ENCODE peak calls at places on chromosome X, in eight cellular contexts. S is upper lobe of left lung, T is ovary, N is stomach, F is GM12878, A is HepG2, J is transverse colon, O is suprapubic skin. G is an unnamed sample.

GRCh38 chrX:9197231-9197630 is 163.3 kb upstream of the FAM9B start:
- DNase-seq in S (no peak), T (no peak), N (no peak), F (no peak), A (no peak), J (no peak), O (no peak), G (no peak)

GRCh38 chrX:49840679-49841078 is 11.6 kb downstream of the PAGE4 start:
- DNase-seq in S (peak), T (peak), N (peak), F (peak), A (peak), J (peak), O (no peak), G (no peak)

GRCh38 chrX:38224160-38224559 is 3.5 kb upstream of the SRPX start:
- DNase-seq in S (no peak), T (no peak), N (no peak), F (no peak), A (no peak), J (no peak), O (no peak), G (no peak)

GRCh38 chrX:7088968-7089615 is 58.4 kb upstream of the STS start:
- DNase-seq in S (no peak), T (no peak), N (no peak), F (no peak), A (no peak), J (no peak), O (no peak), G (no peak)

GRCh38 chrX:3712080-3712869 is 1.2 kb downstream of the PRKX start:
- DNase-seq in S (peak), T (peak), N (no peak), F (no peak), A (no peak), J (peak), O (no peak), G (peak)

GRCh38 chrX:110146521-110146920 is 143.6 kb downstream of the TMEM164 start:
- DNase-seq in S (no peak), T (peak), N (no peak), F (no peak), A (peak), J (peak), O (no peak), G (no peak)

GRCh38 chrX:119512145-119512800 is 44.0 kb downstream of the SLC25A5 start:
- DNase-seq in S (peak), T (peak), N (peak), F (no peak), A (peak), J (peak), O (no peak), G (peak)

GRCh38 chrX:13130776-13131175 is 86.4 kb upstream of the FAM9C start:
- DNase-seq in S (no peak), T (no peak), N (no peak), F (no peak), A (no peak), J (no peak), O (no peak), G (no peak)

GRCh38 chrX:130378008-130378669 is 7.3 kb downstream of the GPR119 start:
- DNase-seq in S (no peak), T (no peak), N (no peak), F (no peak), A (no peak), J (no peak), O (no peak), G (no peak)

GRCh38 chrX:154059729-154060245 is 37.7 kb downstream of the MECP2 start:
- DNase-seq in S (no peak), T (no peak), N (no peak), F (no peak), A (no peak), J (no peak), O (no peak), G (peak)

GRCh38 chrX:118355225-118355920 is 9.5 kb downstream of the WDR44 start:
- DNase-seq in S (no peak), T (no peak), N (no peak), F (no peak), A (no peak), J (no peak), O (no peak), G (no peak)

GRCh38 chrX:22343192-22343591 is 70.5 kb downstream of the CBLL2 start:
- DNase-seq in S (no peak), T (no peak), N (no peak), F (no peak), A (no peak), J (no peak), O (no peak), G (no peak)

GRCh38 chrX:51641421-51642021 is 22.8 kb upstream of the CENPVL3 start:
- DNase-seq in S (no peak), T (no peak), N (no peak), F (no peak), A (peak), J (no peak), O (no peak), G (no peak)

GRCh38 chrX:133921764-133922389 is 63.5 kb downstream of the GPC3 start:
- DNase-seq in S (peak), T (peak), N (peak), F (no peak), A (peak), J (peak), O (no peak), G (no peak)

GRCh38 chrX:139134316-139134715 is 396.2 kb upstream of the F9 start:
- DNase-seq in S (no peak), T (no peak), N (no peak), F (no peak), A (no peak), J (no peak), O (no peak), G (no peak)

GRCh38 chrX:82127228-82128123 is 925.6 kb downstream of the SH3BGRL start:
- DNase-seq in S (no peak), T (no peak), N (no peak), F (peak), A (no peak), J (no peak), O (no peak), G (no peak)

GRCh38 chrX:15143050-15143824 is 126.6 kb downstream of the ASB9 start:
- DNase-seq in S (peak), T (peak), N (peak), F (no peak), A (peak), J (peak), O (no peak), G (no peak)

GRCh38 chrX:139554367-139554766 is 23.8 kb downstream of the F9 start:
- DNase-seq in S (no peak), T (no peak), N (no peak), F (no peak), A (no peak), J (no peak), O (no peak), G (no peak)

GRCh38 chrX:71923516-71923915 is 12.9 kb downstream of the NHSL2 start:
- DNase-seq in S (no peak), T (no peak), N (no peak), F (no peak), A (no peak), J (no peak), O (no peak), G (peak)

GRCh38 chrX:41779058-41779564 is 55.1 kb downstream of the GPR82 start:
- DNase-seq in S (no peak), T (no peak), N (no peak), F (no peak), A (peak), J (no peak), O (no peak), G (no peak)

GRCh38 chrX:72169008-72169728 is 12.4 kb upstream of the PIN4 start:
- DNase-seq in S (no peak), T (no peak), N (no peak), F (no peak), A (no peak), J (no peak), O (no peak), G (no peak)

GRCh38 chrX:42934020-42934701 is 156.2 kb upstream of the PPP1R2C start:
- DNase-seq in S (peak), T (no peak), N (no peak), F (peak), A (no peak), J (peak), O (no peak), G (no peak)

GRCh38 chrX:104707572-104707971 is 141.6 kb downstream of the IL1RAPL2 start:
- DNase-seq in S (no peak), T (no peak), N (no peak), F (no peak), A (no peak), J (no peak), O (no peak), G (no peak)
- TF ChIP-seq EP300 in S (no peak), T (no peak), N (no peak), F (no peak), A (no peak), J (no peak), O (no peak), G (no peak)

DNA sequence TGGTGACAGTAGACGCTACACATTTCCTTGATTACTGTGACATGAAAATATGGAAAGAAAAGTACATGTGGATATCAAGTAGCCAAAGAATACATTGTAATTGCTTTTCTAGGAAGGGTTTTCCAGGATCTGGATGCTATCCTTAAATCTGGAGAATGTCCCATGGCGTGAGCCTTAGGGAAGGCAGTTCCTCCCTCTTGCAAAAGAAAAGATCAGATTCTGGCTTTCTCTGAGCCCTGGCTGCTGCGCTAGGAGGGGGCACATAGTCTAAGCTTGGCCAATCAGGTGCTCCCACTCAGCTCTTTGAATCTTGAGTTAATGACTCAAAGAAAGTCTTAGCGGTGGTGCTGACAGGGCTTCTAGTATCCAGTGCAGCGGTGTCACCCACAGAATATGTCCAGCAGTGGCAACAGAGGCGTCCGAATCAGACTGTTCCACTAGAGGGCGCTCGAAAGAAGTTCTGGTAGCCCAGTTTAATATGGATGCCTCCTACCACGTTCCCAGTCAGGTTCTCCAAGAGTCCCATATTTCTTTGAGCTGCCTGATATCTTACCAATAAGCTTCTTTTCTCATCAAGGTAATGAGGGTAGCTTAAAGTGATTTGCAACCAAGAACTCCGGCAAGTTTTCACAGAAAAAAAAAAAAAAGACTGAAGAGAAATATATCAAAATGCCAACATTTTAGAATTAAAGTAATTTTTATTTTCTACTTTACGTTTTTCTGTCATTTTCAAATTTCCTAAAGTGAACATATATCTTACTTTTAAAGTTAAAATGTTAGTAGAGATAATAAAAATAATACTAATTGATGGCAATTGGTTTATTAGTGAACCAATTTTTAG is 213.4 kb upstream of the S100G start:
- DNase-seq in S (peak), T (peak), N (peak), F (peak), A (peak), J (peak), O (peak), G (peak)
- TF ChIP-seq CTCF in S (peak), T (no peak), N (no peak), F (peak), A (peak), J (peak), O (peak), G (peak)

GRCh38 chrX:413322-414201 is 26.9 kb upstream of the PPP2R3B start:
- DNase-seq in S (no peak), T (no peak), N (no peak), F (no peak), A (no peak), J (no peak), O (no peak), G (no peak)
- H3K4me3 ChIP-seq in S (peak), T (no peak), N (peak), F (no peak), A (no peak), J (no peak), O (peak), G (peak)

GRCh38 chrX:25015486-25016360 is at the start of gene ARX:
- DNase-seq in S (peak), T (peak), N (no peak), F (no peak), A (peak), J (peak), O (no peak), G (no peak)
- TF ChIP-seq EP300 in S (no peak), T (no peak), N (no peak), F (no peak), A (no peak), J (no peak), O (no peak), G (no peak)

DNA sequence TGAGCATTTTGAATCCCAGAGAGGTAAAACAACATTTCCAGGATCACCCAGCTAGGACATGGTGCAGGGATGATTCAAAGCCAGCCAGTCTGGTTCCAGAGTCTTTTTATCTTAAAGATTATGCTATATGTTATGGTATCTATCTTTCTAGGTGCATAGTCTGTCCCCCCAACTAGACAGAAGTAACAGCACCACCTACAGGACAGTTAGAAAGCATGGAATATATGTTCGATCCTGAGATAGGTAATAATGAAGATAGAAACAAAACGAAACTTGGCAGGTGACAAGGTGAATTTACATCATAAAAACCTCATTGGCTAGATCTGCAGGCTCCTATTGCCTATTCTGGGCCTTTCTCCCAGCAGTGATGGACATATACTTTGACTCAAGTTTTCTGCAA is 723.2 kb downstream of the SMARCA1 start:
- DNase-seq in S (no peak), T (no peak), N (no peak), F (no peak), A (no peak), J (no peak), O (no peak), G (no peak)
- TF ChIP-seq CTCF in S (no peak), T (no peak), N (no peak), F (no peak), A (peak), J (no peak), O (no peak), G (no peak)

DNA sequence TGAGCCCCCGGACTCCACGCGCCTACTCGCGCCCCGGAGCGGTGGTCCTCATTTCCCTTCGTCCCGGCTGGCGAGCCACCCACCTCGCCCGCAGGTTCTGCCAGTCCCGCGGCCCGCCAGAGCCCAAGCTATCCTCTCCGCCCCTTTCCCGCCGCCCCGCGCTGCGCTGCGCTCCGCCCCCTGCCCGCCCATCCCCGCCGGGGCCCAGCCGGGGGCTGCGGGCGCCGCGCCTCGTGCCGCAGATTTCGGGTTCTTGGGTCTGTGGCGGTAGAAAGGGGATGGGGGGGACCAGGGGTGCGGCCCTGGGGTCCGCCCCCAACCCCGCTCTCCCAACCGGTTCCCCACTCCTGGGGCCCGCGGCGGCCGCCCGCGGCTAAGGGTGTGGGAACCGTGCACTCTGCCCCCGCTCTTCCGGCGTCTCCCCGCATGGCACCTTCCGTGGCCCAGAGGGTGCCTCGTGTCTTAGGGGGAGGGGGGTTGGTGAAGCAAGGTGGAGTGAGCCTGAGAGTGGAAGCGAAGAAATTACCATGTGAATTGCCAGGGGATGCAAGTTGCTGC is 650.8 kb upstream of the DIPK2B start:
- DNase-seq in S (peak), T (peak), N (peak), F (no peak), A (no peak), J (peak), O (no peak), G (no peak)
- H3K4me3 ChIP-seq in S (peak), T (peak), N (peak), F (no peak), A (peak), J (peak), O (peak), G (peak)

GRCh38 chrX:16628954-16629595 is 20.9 kb upstream of the S100G start:
- DNase-seq in S (no peak), T (no peak), N (no peak), F (no peak), A (no peak), J (no peak), O (no peak), G (no peak)
- TF ChIP-seq EP300 in S (no peak), T (no peak), N (no peak), F (no peak), A (no peak), J (no peak), O (no peak), G (no peak)

DNA sequence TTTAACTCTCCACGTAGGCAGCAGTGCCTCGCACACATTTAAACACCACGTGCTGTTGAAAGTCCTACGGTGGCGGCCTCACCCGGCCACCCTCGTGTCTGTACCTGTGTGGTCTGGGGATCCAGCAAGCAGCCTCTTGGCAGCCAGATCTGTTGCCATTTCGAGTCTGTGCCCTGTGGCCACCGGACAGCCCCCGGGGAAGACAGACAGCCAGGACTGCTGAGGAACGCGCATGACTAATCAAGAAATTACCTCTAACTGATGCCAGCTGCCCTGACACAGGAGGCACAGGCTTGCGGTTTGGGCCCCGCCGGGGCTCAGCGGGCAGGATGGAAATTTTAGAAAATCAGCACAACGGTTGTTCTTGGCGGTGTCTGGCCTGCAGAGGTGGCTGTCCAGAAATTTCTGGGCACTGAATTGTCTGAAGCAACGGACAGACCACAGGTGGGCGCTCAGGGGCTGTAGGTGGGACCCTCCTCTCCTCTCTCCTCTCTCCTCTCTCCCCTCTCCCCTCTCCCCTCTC is 15.6 kb upstream of the ASMTL start:
- DNase-seq in S (peak), T (no peak), N (peak), F (peak), A (no peak), J (peak), O (peak), G (peak)
- TF ChIP-seq CTCF in S (no peak), T (no peak), N (no peak), F (peak), A (peak), J (no peak), O (no peak), G (no peak)

DNA sequence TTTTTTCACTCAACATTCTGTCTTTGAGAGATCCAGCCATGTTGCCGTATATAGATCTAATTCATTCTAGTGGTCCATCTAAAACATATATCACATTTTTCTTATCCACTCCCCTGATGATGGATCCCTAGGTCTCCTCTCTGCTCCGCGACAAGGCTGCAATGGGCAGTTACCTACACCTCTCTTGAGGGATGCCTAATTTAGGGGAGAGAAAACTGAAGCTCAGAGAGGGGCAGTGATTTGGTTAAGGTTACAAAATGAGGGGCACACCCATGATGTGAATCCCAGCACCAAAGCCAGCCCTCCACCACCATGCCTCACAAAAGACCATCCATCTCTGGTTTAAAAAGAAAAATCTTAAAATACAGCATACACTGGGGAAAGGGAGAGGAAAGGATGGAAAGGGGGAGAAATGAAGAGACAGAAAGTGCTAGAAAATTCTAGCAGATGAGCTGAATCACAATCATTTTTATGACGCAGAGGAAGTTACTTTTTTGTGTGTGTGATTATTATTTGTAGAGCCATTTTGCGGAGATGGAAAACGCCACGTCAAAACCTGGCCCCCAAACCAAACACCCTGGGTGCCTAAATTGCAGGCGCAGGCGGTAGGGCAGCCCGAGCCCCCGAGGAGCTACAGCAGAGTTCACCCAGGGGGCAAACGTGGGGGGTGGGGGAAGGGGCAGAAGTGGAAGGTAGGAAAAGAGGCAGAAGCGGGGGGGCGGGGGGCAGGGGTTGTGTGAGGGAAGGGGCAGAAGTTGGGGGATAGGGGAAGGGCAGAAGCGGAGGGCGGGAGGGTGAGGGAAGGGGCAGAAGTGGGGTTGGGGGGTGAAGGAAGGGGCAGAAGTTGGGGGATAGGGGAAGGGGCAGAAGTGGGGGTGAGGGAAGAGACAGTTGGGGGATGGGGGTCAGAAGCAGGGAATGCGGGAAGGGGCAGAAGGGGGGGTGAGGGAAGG is 1.3 kb upstream of the TSPYL2 start:
- DNase-seq in S (no peak), T (no peak), N (no peak), F (no peak), A (no peak), J (no peak), O (no peak), G (no peak)
- H3K4me3 ChIP-seq in S (peak), T (peak), N (peak), F (no peak), A (no peak), J (no peak), O (peak), G (peak)

G was measured in sigmoid colon.